ENCODE peak calls at places on chromosome 22, in eight cellular contexts. One of them, this sample, is unnamed.

GRCh38 chr22:22094514-22094913 is 111.9 kb upstream of the TOP3B start:
- DNase-seq in astrocyte: no peak
- DNase-seq in naive thymus-derived CD8-positive, alpha-beta T cell: no peak
- DNase-seq in LoVo: no peak
- DNase-seq in central memory CD4-positive, alpha-beta T cell: no peak
- DNase-seq in WTC11: no peak
- DNase-seq in stimulated activated CD4-positive, alpha-beta T cell treated with anti-CD3 and anti-CD28 coated beads, TNF-alpha, amount 100 ng/mL, for 4 hours: no peak
- DNase-seq in spleen: no peak
- DNase-seq in this sample: no peak

GRCh38 chr22:40094449-40094848 is 83.3 kb upstream of the TNRC6B start:
- DNase-seq in astrocyte: no peak
- DNase-seq in naive thymus-derived CD8-positive, alpha-beta T cell: no peak
- DNase-seq in LoVo: no peak
- DNase-seq in central memory CD4-positive, alpha-beta T cell: peak
- DNase-seq in WTC11: no peak
- DNase-seq in stimulated activated CD4-positive, alpha-beta T cell treated with anti-CD3 and anti-CD28 coated beads, TNF-alpha, amount 100 ng/mL, for 4 hours: no peak
- DNase-seq in spleen: no peak
- DNase-seq in this sample: peak

GRCh38 chr22:26016916-26017315 is 152.3 kb upstream of the SEZ6L start:
- DNase-seq in astrocyte: no peak
- DNase-seq in naive thymus-derived CD8-positive, alpha-beta T cell: no peak
- DNase-seq in LoVo: no peak
- DNase-seq in central memory CD4-positive, alpha-beta T cell: no peak
- DNase-seq in WTC11: no peak
- DNase-seq in stimulated activated CD4-positive, alpha-beta T cell treated with anti-CD3 and anti-CD28 coated beads, TNF-alpha, amount 100 ng/mL, for 4 hours: no peak
- DNase-seq in spleen: no peak
- DNase-seq in this sample: no peak

GRCh38 chr22:39482768-39483167 is 19.3 kb upstream of the MIEF1 start:
- DNase-seq in astrocyte: no peak
- DNase-seq in naive thymus-derived CD8-positive, alpha-beta T cell: no peak
- DNase-seq in LoVo: no peak
- DNase-seq in central memory CD4-positive, alpha-beta T cell: no peak
- DNase-seq in WTC11: no peak
- DNase-seq in stimulated activated CD4-positive, alpha-beta T cell treated with anti-CD3 and anti-CD28 coated beads, TNF-alpha, amount 100 ng/mL, for 4 hours: no peak
- DNase-seq in spleen: no peak
- DNase-seq in this sample: no peak

GRCh38 chr22:49031746-49032330 is 795.8 kb downstream of the BRD1 start:
- DNase-seq in astrocyte: no peak
- DNase-seq in naive thymus-derived CD8-positive, alpha-beta T cell: no peak
- DNase-seq in LoVo: no peak
- DNase-seq in central memory CD4-positive, alpha-beta T cell: no peak
- DNase-seq in WTC11: no peak
- DNase-seq in stimulated activated CD4-positive, alpha-beta T cell treated with anti-CD3 and anti-CD28 coated beads, TNF-alpha, amount 100 ng/mL, for 4 hours: no peak
- DNase-seq in spleen: peak
- DNase-seq in this sample: no peak

GRCh38 chr22:34102633-34103032 is 182.4 kb upstream of the LARGE1 start:
- DNase-seq in astrocyte: no peak
- DNase-seq in naive thymus-derived CD8-positive, alpha-beta T cell: no peak
- DNase-seq in LoVo: peak
- DNase-seq in central memory CD4-positive, alpha-beta T cell: no peak
- DNase-seq in WTC11: no peak
- DNase-seq in stimulated activated CD4-positive, alpha-beta T cell treated with anti-CD3 and anti-CD28 coated beads, TNF-alpha, amount 100 ng/mL, for 4 hours: no peak
- DNase-seq in spleen: no peak
- DNase-seq in this sample: no peak

GRCh38 chr22:37032535-37033460 is 13.3 kb downstream of the MPST start:
- DNase-seq in astrocyte: peak
- DNase-seq in naive thymus-derived CD8-positive, alpha-beta T cell: no peak
- DNase-seq in LoVo: peak
- DNase-seq in central memory CD4-positive, alpha-beta T cell: no peak
- DNase-seq in WTC11: no peak
- DNase-seq in stimulated activated CD4-positive, alpha-beta T cell treated with anti-CD3 and anti-CD28 coated beads, TNF-alpha, amount 100 ng/mL, for 4 hours: no peak
- DNase-seq in spleen: no peak
- DNase-seq in this sample: no peak

GRCh38 chr22:31086703-31087330 is 5.7 kb downstream of the SMTN start:
- DNase-seq in astrocyte: no peak
- DNase-seq in naive thymus-derived CD8-positive, alpha-beta T cell: no peak
- DNase-seq in LoVo: no peak
- DNase-seq in central memory CD4-positive, alpha-beta T cell: no peak
- DNase-seq in WTC11: no peak
- DNase-seq in stimulated activated CD4-positive, alpha-beta T cell treated with anti-CD3 and anti-CD28 coated beads, TNF-alpha, amount 100 ng/mL, for 4 hours: no peak
- DNase-seq in spleen: no peak
- DNase-seq in this sample: peak

GRCh38 chr22:35310556-35311550 is 11.2 kb downstream of the TOM1 start:
- DNase-seq in astrocyte: no peak
- DNase-seq in naive thymus-derived CD8-positive, alpha-beta T cell: no peak
- DNase-seq in LoVo: no peak
- DNase-seq in central memory CD4-positive, alpha-beta T cell: peak
- DNase-seq in WTC11: no peak
- DNase-seq in stimulated activated CD4-positive, alpha-beta T cell treated with anti-CD3 and anti-CD28 coated beads, TNF-alpha, amount 100 ng/mL, for 4 hours: no peak
- DNase-seq in spleen: peak
- DNase-seq in this sample: no peak

GRCh38 chr22:42747701-42748513 is 27.2 kb upstream of the A4GALT start:
- DNase-seq in astrocyte: peak
- DNase-seq in naive thymus-derived CD8-positive, alpha-beta T cell: no peak
- DNase-seq in LoVo: no peak
- DNase-seq in central memory CD4-positive, alpha-beta T cell: no peak
- DNase-seq in WTC11: no peak
- DNase-seq in stimulated activated CD4-positive, alpha-beta T cell treated with anti-CD3 and anti-CD28 coated beads, TNF-alpha, amount 100 ng/mL, for 4 hours: no peak
- DNase-seq in spleen: no peak
- DNase-seq in this sample: no peak

GRCh38 chr22:39173787-39174497 is 21.5 kb upstream of the CBX7 start:
- DNase-seq in astrocyte: no peak
- DNase-seq in naive thymus-derived CD8-positive, alpha-beta T cell: peak
- DNase-seq in LoVo: no peak
- DNase-seq in central memory CD4-positive, alpha-beta T cell: peak
- DNase-seq in WTC11: no peak
- DNase-seq in stimulated activated CD4-positive, alpha-beta T cell treated with anti-CD3 and anti-CD28 coated beads, TNF-alpha, amount 100 ng/mL, for 4 hours: no peak
- DNase-seq in spleen: peak
- DNase-seq in this sample: no peak

GRCh38 chr22:27133951-27134664 is 476.7 kb downstream of the MIAT start:
- DNase-seq in astrocyte: peak
- DNase-seq in naive thymus-derived CD8-positive, alpha-beta T cell: no peak
- DNase-seq in LoVo: peak
- DNase-seq in central memory CD4-positive, alpha-beta T cell: no peak
- DNase-seq in WTC11: no peak
- DNase-seq in stimulated activated CD4-positive, alpha-beta T cell treated with anti-CD3 and anti-CD28 coated beads, TNF-alpha, amount 100 ng/mL, for 4 hours: no peak
- DNase-seq in spleen: no peak
- DNase-seq in this sample: peak

GRCh38 chr22:50085211-50085999 is at the start of gene MLC1:
- DNase-seq in astrocyte: peak
- DNase-seq in naive thymus-derived CD8-positive, alpha-beta T cell: no peak
- DNase-seq in LoVo: no peak
- DNase-seq in central memory CD4-positive, alpha-beta T cell: no peak
- DNase-seq in WTC11: no peak
- DNase-seq in stimulated activated CD4-positive, alpha-beta T cell treated with anti-CD3 and anti-CD28 coated beads, TNF-alpha, amount 100 ng/mL, for 4 hours: no peak
- DNase-seq in spleen: peak
- DNase-seq in this sample: peak

GRCh38 chr22:19149047-19149883 is 827 bp downstream of the GSC2 start:
- DNase-seq in astrocyte: no peak
- DNase-seq in naive thymus-derived CD8-positive, alpha-beta T cell: peak
- DNase-seq in LoVo: no peak
- DNase-seq in central memory CD4-positive, alpha-beta T cell: peak
- DNase-seq in WTC11: peak
- DNase-seq in stimulated activated CD4-positive, alpha-beta T cell treated with anti-CD3 and anti-CD28 coated beads, TNF-alpha, amount 100 ng/mL, for 4 hours: no peak
- DNase-seq in spleen: peak
- DNase-seq in this sample: no peak

GRCh38 chr22:17973217-17973616 is 51.1 kb downstream of the MICAL3 start:
- DNase-seq in astrocyte: no peak
- DNase-seq in naive thymus-derived CD8-positive, alpha-beta T cell: no peak
- DNase-seq in LoVo: no peak
- DNase-seq in central memory CD4-positive, alpha-beta T cell: no peak
- DNase-seq in WTC11: no peak
- DNase-seq in stimulated activated CD4-positive, alpha-beta T cell treated with anti-CD3 and anti-CD28 coated beads, TNF-alpha, amount 100 ng/mL, for 4 hours: no peak
- DNase-seq in spleen: no peak
- DNase-seq in this sample: no peak

GRCh38 chr22:24072361-24072760 is 61.3 kb downstream of the CABIN1 start:
- DNase-seq in astrocyte: no peak
- DNase-seq in naive thymus-derived CD8-positive, alpha-beta T cell: no peak
- DNase-seq in LoVo: no peak
- DNase-seq in central memory CD4-positive, alpha-beta T cell: no peak
- DNase-seq in WTC11: no peak
- DNase-seq in stimulated activated CD4-positive, alpha-beta T cell treated with anti-CD3 and anti-CD28 coated beads, TNF-alpha, amount 100 ng/mL, for 4 hours: no peak
- DNase-seq in spleen: no peak
- DNase-seq in this sample: no peak

GRCh38 chr22:21640810-21641209 is 1.3 kb upstream of the SDF2L1 start:
- DNase-seq in astrocyte: no peak
- DNase-seq in naive thymus-derived CD8-positive, alpha-beta T cell: no peak
- DNase-seq in LoVo: no peak
- DNase-seq in central memory CD4-positive, alpha-beta T cell: no peak
- DNase-seq in WTC11: no peak
- DNase-seq in stimulated activated CD4-positive, alpha-beta T cell treated with anti-CD3 and anti-CD28 coated beads, TNF-alpha, amount 100 ng/mL, for 4 hours: no peak
- DNase-seq in spleen: no peak
- DNase-seq in this sample: no peak

GRCh38 chr22:32542332-32543019 is 67.9 kb downstream of the FBXO7 start:
- DNase-seq in astrocyte: no peak
- DNase-seq in naive thymus-derived CD8-positive, alpha-beta T cell: no peak
- DNase-seq in LoVo: no peak
- DNase-seq in central memory CD4-positive, alpha-beta T cell: no peak
- DNase-seq in WTC11: no peak
- DNase-seq in stimulated activated CD4-positive, alpha-beta T cell treated with anti-CD3 and anti-CD28 coated beads, TNF-alpha, amount 100 ng/mL, for 4 hours: no peak
- DNase-seq in spleen: peak
- DNase-seq in this sample: no peak

GRCh38 chr22:18077639-18078328 is at the start of gene PEX26:
- DNase-seq in astrocyte: peak
- DNase-seq in naive thymus-derived CD8-positive, alpha-beta T cell: peak
- DNase-seq in LoVo: peak
- DNase-seq in central memory CD4-positive, alpha-beta T cell: peak
- DNase-seq in WTC11: peak
- DNase-seq in stimulated activated CD4-positive, alpha-beta T cell treated with anti-CD3 and anti-CD28 coated beads, TNF-alpha, amount 100 ng/mL, for 4 hours: peak
- DNase-seq in spleen: peak
- DNase-seq in this sample: peak

GRCh38 chr22:27409299-27409698 is 392.3 kb downstream of the MN1 start:
- DNase-seq in astrocyte: no peak
- DNase-seq in naive thymus-derived CD8-positive, alpha-beta T cell: no peak
- DNase-seq in LoVo: no peak
- DNase-seq in central memory CD4-positive, alpha-beta T cell: no peak
- DNase-seq in WTC11: no peak
- DNase-seq in stimulated activated CD4-positive, alpha-beta T cell treated with anti-CD3 and anti-CD28 coated beads, TNF-alpha, amount 100 ng/mL, for 4 hours: no peak
- DNase-seq in spleen: no peak
- DNase-seq in this sample: peak

GRCh38 chr22:49268924-49269323 is 558.7 kb downstream of the BRD1 start:
- DNase-seq in astrocyte: no peak
- DNase-seq in naive thymus-derived CD8-positive, alpha-beta T cell: no peak
- DNase-seq in LoVo: no peak
- DNase-seq in central memory CD4-positive, alpha-beta T cell: no peak
- DNase-seq in WTC11: no peak
- DNase-seq in stimulated activated CD4-positive, alpha-beta T cell treated with anti-CD3 and anti-CD28 coated beads, TNF-alpha, amount 100 ng/mL, for 4 hours: no peak
- DNase-seq in spleen: peak
- DNase-seq in this sample: no peak

GRCh38 chr22:36454916-36455570 is 26.4 kb downstream of the TXN2 start:
- DNase-seq in astrocyte: peak
- DNase-seq in naive thymus-derived CD8-positive, alpha-beta T cell: peak
- DNase-seq in LoVo: peak
- DNase-seq in central memory CD4-positive, alpha-beta T cell: peak
- DNase-seq in WTC11: peak
- DNase-seq in stimulated activated CD4-positive, alpha-beta T cell treated with anti-CD3 and anti-CD28 coated beads, TNF-alpha, amount 100 ng/mL, for 4 hours: peak
- DNase-seq in spleen: peak
- DNase-seq in this sample: peak

GRCh38 chr22:17769716-17770082 is 4.6 kb downstream of the BID start:
- DNase-seq in astrocyte: no peak
- DNase-seq in naive thymus-derived CD8-positive, alpha-beta T cell: no peak
- DNase-seq in LoVo: no peak
- DNase-seq in central memory CD4-positive, alpha-beta T cell: no peak
- DNase-seq in WTC11: no peak
- DNase-seq in stimulated activated CD4-positive, alpha-beta T cell treated with anti-CD3 and anti-CD28 coated beads, TNF-alpha, amount 100 ng/mL, for 4 hours: no peak
- DNase-seq in spleen: peak
- DNase-seq in this sample: no peak

GRCh38 chr22:18118345-18118915 is 7.8 kb downstream of the TUBA8 start:
- DNase-seq in astrocyte: no peak
- DNase-seq in naive thymus-derived CD8-positive, alpha-beta T cell: no peak
- DNase-seq in LoVo: no peak
- DNase-seq in central memory CD4-positive, alpha-beta T cell: no peak
- DNase-seq in WTC11: no peak
- DNase-seq in stimulated activated CD4-positive, alpha-beta T cell treated with anti-CD3 and anti-CD28 coated beads, TNF-alpha, amount 100 ng/mL, for 4 hours: no peak
- DNase-seq in spleen: no peak
- DNase-seq in this sample: no peak

GRCh38 chr22:24326266-24326665 is 55.6 kb downstream of the SPECC1L start:
- DNase-seq in astrocyte: no peak
- DNase-seq in naive thymus-derived CD8-positive, alpha-beta T cell: no peak
- DNase-seq in LoVo: no peak
- DNase-seq in central memory CD4-positive, alpha-beta T cell: no peak
- DNase-seq in WTC11: no peak
- DNase-seq in stimulated activated CD4-positive, alpha-beta T cell treated with anti-CD3 and anti-CD28 coated beads, TNF-alpha, amount 100 ng/mL, for 4 hours: no peak
- DNase-seq in spleen: no peak
- DNase-seq in this sample: no peak

GRCh38 chr22:21449531-21450319 is 17.5 kb upstream of the TMEM191C start:
- DNase-seq in astrocyte: no peak
- DNase-seq in naive thymus-derived CD8-positive, alpha-beta T cell: no peak
- DNase-seq in LoVo: no peak
- DNase-seq in central memory CD4-positive, alpha-beta T cell: no peak
- DNase-seq in WTC11: peak
- DNase-seq in stimulated activated CD4-positive, alpha-beta T cell treated with anti-CD3 and anti-CD28 coated beads, TNF-alpha, amount 100 ng/mL, for 4 hours: no peak
- DNase-seq in spleen: peak
- DNase-seq in this sample: no peak

GRCh38 chr22:30422481-30423295 is 2.9 kb upstream of the MTFP1 start:
- DNase-seq in astrocyte: peak
- DNase-seq in naive thymus-derived CD8-positive, alpha-beta T cell: no peak
- DNase-seq in LoVo: peak
- DNase-seq in central memory CD4-positive, alpha-beta T cell: no peak
- DNase-seq in WTC11: peak
- DNase-seq in stimulated activated CD4-positive, alpha-beta T cell treated with anti-CD3 and anti-CD28 coated beads, TNF-alpha, amount 100 ng/mL, for 4 hours: no peak
- DNase-seq in spleen: no peak
- DNase-seq in this sample: peak

GRCh38 chr22:32836286-32836859 is 34.9 kb downstream of the TIMP3 start:
- DNase-seq in astrocyte: no peak
- DNase-seq in naive thymus-derived CD8-positive, alpha-beta T cell: no peak
- DNase-seq in LoVo: peak
- DNase-seq in central memory CD4-positive, alpha-beta T cell: no peak
- DNase-seq in WTC11: no peak
- DNase-seq in stimulated activated CD4-positive, alpha-beta T cell treated with anti-CD3 and anti-CD28 coated beads, TNF-alpha, amount 100 ng/mL, for 4 hours: no peak
- DNase-seq in spleen: no peak
- DNase-seq in this sample: peak

GRCh38 chr22:17725465-17725800 is 48.8 kb downstream of the BID start:
- DNase-seq in astrocyte: no peak
- DNase-seq in naive thymus-derived CD8-positive, alpha-beta T cell: no peak
- DNase-seq in LoVo: no peak
- DNase-seq in central memory CD4-positive, alpha-beta T cell: no peak
- DNase-seq in WTC11: no peak
- DNase-seq in stimulated activated CD4-positive, alpha-beta T cell treated with anti-CD3 and anti-CD28 coated beads, TNF-alpha, amount 100 ng/mL, for 4 hours: no peak
- DNase-seq in spleen: no peak
- DNase-seq in this sample: no peak

GRCh38 chr22:26608129-26608528 is 9.7 kb downstream of the CRYBB1 start:
- DNase-seq in astrocyte: peak
- DNase-seq in naive thymus-derived CD8-positive, alpha-beta T cell: no peak
- DNase-seq in LoVo: no peak
- DNase-seq in central memory CD4-positive, alpha-beta T cell: no peak
- DNase-seq in WTC11: no peak
- DNase-seq in stimulated activated CD4-positive, alpha-beta T cell treated with anti-CD3 and anti-CD28 coated beads, TNF-alpha, amount 100 ng/mL, for 4 hours: no peak
- DNase-seq in spleen: no peak
- DNase-seq in this sample: no peak

GRCh38 chr22:45726081-45726480 is 54.4 kb downstream of the ATXN10 start:
- DNase-seq in astrocyte: no peak
- DNase-seq in naive thymus-derived CD8-positive, alpha-beta T cell: no peak
- DNase-seq in LoVo: no peak
- DNase-seq in central memory CD4-positive, alpha-beta T cell: no peak
- DNase-seq in WTC11: no peak
- DNase-seq in stimulated activated CD4-positive, alpha-beta T cell treated with anti-CD3 and anti-CD28 coated beads, TNF-alpha, amount 100 ng/mL, for 4 hours: no peak
- DNase-seq in spleen: no peak
- DNase-seq in this sample: no peak

GRCh38 chr22:20283674-20284066 is 15.6 kb upstream of the RTN4R start:
- DNase-seq in astrocyte: no peak
- DNase-seq in naive thymus-derived CD8-positive, alpha-beta T cell: no peak
- DNase-seq in LoVo: no peak
- DNase-seq in central memory CD4-positive, alpha-beta T cell: no peak
- DNase-seq in WTC11: no peak
- DNase-seq in stimulated activated CD4-positive, alpha-beta T cell treated with anti-CD3 and anti-CD28 coated beads, TNF-alpha, amount 100 ng/mL, for 4 hours: no peak
- DNase-seq in spleen: no peak
- DNase-seq in this sample: no peak

GRCh38 chr22:18113680-18114394 is 3.2 kb downstream of the TUBA8 start:
- DNase-seq in astrocyte: no peak
- DNase-seq in naive thymus-derived CD8-positive, alpha-beta T cell: no peak
- DNase-seq in LoVo: no peak
- DNase-seq in central memory CD4-positive, alpha-beta T cell: no peak
- DNase-seq in WTC11: no peak
- DNase-seq in stimulated activated CD4-positive, alpha-beta T cell treated with anti-CD3 and anti-CD28 coated beads, TNF-alpha, amount 100 ng/mL, for 4 hours: no peak
- DNase-seq in spleen: peak
- DNase-seq in this sample: peak

GRCh38 chr22:47213571-47214230 is 451.3 kb downstream of the TBC1D22A start:
- DNase-seq in astrocyte: no peak
- DNase-seq in naive thymus-derived CD8-positive, alpha-beta T cell: peak
- DNase-seq in LoVo: peak
- DNase-seq in central memory CD4-positive, alpha-beta T cell: peak
- DNase-seq in WTC11: peak
- DNase-seq in stimulated activated CD4-positive, alpha-beta T cell treated with anti-CD3 and anti-CD28 coated beads, TNF-alpha, amount 100 ng/mL, for 4 hours: peak
- DNase-seq in spleen: peak
- DNase-seq in this sample: peak